ENCODE peak calls at places on chromosomes 12 and 14, in seven cellular contexts. F is uterus, I is PC-9, Z is IMR-90, E is GM23338, B is prostate gland, Y is body of pancreas. C is an unnamed sample.

GRCh38 chr14:90924618-90925345 is 108.6 kb upstream of the TTC7B start:
- DNase-seq in F (no peak), I (peak), Z (peak), E (no peak), B (no peak), Y (no peak), C (no peak)

GRCh38 chr12:62817556-62818271 is 117.2 kb downstream of the PPM1H start:
- DNase-seq in F (no peak), I (no peak), Z (peak), E (no peak), B (no peak), Y (no peak), C (peak)

GRCh38 chr14:32400480-32400879 is 71.4 kb downstream of the AKAP6 start:
- DNase-seq in F (no peak), I (no peak), Z (peak), E (no peak), B (no peak), Y (no peak), C (no peak)

GRCh38 chr12:78887008-78887407 is 22.4 kb downstream of the SYT1 start:
- DNase-seq in F (no peak), I (no peak), Z (peak), E (no peak), B (no peak), Y (no peak), C (peak)

GRCh38 chr14:67515386-67516079 is 17.6 kb upstream of the PLEKHH1 start:
- DNase-seq in F (no peak), I (no peak), Z (no peak), E (peak), B (no peak), Y (peak), C (no peak)

GRCh38 chr12:96719671-96720362 is 187.2 kb upstream of the NEDD1 start:
- DNase-seq in F (no peak), I (no peak), Z (peak), E (peak), B (peak), Y (no peak), C (no peak)

GRCh38 chr12:123065666-123066457 is 85.0 kb downstream of the PITPNM2 start:
- DNase-seq in F (no peak), I (no peak), Z (no peak), E (no peak), B (no peak), Y (no peak), C (no peak)

GRCh38 chr12:75289678-75290200 is 40.4 kb downstream of the CAPS2 start:
- DNase-seq in F (no peak), I (no peak), Z (peak), E (no peak), B (no peak), Y (no peak), C (no peak)

GRCh38 chr12:103986823-103987222 is 21.2 kb downstream of the TDG start:
- DNase-seq in F (no peak), I (no peak), Z (peak), E (no peak), B (no peak), Y (no peak), C (no peak)

GRCh38 chr14:105439179-105439578 is 19.6 kb downstream of the MTA1 start:
- DNase-seq in F (no peak), I (no peak), Z (no peak), E (no peak), B (no peak), Y (no peak), C (no peak)

GRCh38 chr12:83841620-83842019 is 1071.0 kb downstream of the SLC6A15 start:
- DNase-seq in F (no peak), I (no peak), Z (no peak), E (no peak), B (no peak), Y (no peak), C (no peak)

DNA sequence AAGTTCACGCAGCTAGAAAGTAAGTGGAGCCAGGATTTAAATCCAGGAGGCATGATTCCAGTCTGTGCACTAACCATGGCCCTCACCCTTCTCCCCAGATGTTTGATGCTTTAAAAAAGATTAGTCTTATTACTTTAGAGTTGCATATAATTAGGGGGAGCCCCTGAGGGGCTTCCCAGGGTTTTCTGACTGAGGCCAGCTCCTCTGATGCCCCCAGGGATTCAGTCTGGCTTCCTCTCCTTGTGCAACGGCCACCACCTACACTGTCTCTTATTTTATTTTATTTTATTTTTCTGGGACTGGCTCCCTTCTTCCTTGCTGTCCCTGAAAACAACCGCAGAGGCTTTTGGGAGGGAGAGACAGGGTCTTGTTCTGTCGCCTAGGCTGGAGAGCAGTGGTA is 22.6 kb downstream of the CLSTN3 start:
- DNase-seq in F (no peak), I (no peak), Z (no peak), E (no peak), B (no peak), Y (no peak), C (no peak)
- H3K27ac ChIP-seq in F (no peak), I (no peak), Z (no peak), E (no peak), B (no peak), Y (no peak), C (no peak)

GRCh38 chr14:79161576-79161975 is 991.4 kb downstream of the NRXN3 start:
- DNase-seq in F (no peak), I (no peak), Z (peak), E (peak), B (no peak), Y (no peak), C (peak)
- H3K4me3 ChIP-seq in F (no peak), I (no peak), Z (no peak), E (no peak), B (no peak), Y (no peak), C (no peak)

GRCh38 chr14:99603471-99603933 is 505 bp downstream of the CCDC85C start:
- DNase-seq in F (no peak), I (no peak), Z (peak), E (peak), B (no peak), Y (peak), C (peak)

GRCh38 chr14:99604766-99605298 is 825 bp upstream of the CCDC85C start:
- DNase-seq in F (no peak), I (no peak), Z (peak), E (peak), B (no peak), Y (peak), C (peak)

GRCh38 chr14:99606359-99606758 is 2.4 kb upstream of the CCDC85C start:
- DNase-seq in F (no peak), I (no peak), Z (no peak), E (no peak), B (no peak), Y (no peak), C (no peak)

GRCh38 chr14:99603965-99604765 is at the start of gene CCDC85C:
- DNase-seq in F (peak), I (peak), Z (peak), E (peak), B (peak), Y (peak), C (peak)

GRCh38 chr14:99605299-99605961 is 1.4 kb upstream of the CCDC85C start:
- DNase-seq in F (peak), I (peak), Z (peak), E (peak), B (peak), Y (peak), C (peak)
- H3K27ac ChIP-seq in F (peak), I (no peak), Z (peak), E (no peak), B (peak), Y (peak), C (peak)

DNA sequence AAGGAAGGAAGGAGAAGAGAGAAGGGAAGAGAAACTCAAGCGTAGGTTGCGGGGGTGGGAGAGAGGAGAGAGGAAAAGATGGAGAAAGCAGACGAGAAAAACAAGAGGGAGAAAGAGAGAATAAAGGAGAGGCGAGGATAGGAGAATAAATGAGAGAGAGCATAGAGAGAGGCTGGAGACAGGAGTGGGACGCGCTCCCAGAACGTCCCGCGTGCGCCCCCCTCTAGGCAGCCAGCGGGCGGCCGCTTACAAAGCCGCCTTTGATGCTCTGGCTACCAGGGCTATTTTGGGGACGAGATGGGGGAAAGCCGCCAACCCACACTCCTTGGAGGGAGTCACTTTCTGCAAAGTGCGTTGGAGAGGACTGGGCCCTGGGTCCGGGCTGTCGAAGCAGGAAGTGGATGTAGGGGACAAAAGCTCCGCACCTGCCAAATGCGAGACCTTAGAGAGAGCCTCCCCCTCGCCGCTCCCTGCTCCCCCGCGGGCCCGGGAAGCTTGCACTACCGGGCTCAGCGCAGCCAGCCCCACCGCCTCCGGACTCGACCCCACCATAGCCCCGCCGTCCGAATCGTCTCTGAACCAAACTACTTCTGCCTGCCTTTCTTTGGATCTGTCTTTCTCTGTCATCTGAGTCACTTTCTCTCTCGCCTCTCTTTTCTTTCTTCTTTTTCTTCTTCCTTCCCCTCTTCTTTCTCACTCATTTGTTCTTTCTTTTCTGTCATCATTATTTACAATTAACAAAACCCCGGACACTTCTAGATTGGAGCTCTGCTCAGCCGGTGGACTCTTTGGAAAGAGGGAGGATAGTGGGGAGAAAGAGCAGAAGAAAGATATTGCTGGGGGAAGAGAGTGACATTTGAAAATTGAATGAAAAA is 8.0 kb downstream of the ASCL1 start:
- DNase-seq in F (no peak), I (no peak), Z (no peak), E (peak), B (no peak), Y (no peak), C (no peak)
- H3K4me3 ChIP-seq in F (no peak), I (no peak), Z (no peak), E (peak), B (no peak), Y (no peak), C (no peak)

DNA sequence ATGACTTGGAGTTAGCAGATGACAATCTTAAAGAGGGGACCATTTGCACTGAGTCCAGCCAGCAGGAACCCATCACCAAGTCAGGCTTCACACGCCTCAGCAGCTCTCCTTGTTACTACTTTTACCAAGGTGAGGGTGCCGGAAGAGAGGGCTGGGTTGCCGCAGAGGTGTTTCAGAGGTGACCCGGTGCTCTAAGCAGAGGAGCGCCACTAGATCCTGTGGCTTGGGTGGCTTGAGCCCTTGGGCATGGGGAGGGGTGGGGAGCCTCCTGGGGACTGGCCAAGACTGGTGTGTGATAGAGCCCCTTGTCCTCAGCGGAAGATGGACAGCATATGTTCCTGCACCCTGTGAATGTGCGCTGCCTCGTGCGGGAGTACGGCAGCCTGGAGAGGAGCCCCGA is 17.7 kb downstream of the POP5 start:
- DNase-seq in F (no peak), I (no peak), Z (no peak), E (no peak), B (no peak), Y (no peak), C (no peak)
- H3K27ac ChIP-seq in F (no peak), I (no peak), Z (no peak), E (no peak), B (no peak), Y (no peak), C (no peak)

GRCh38 chr14:76337619-76338545 is 38.1 kb upstream of the ESRRB start:
- DNase-seq in F (no peak), I (no peak), Z (no peak), E (no peak), B (no peak), Y (no peak), C (peak)
- H3K4me3 ChIP-seq in F (no peak), I (peak), Z (no peak), E (no peak), B (no peak), Y (no peak), C (peak)

GRCh38 chr12:124386661-124387509 is 92.0 kb downstream of the RFLNA start:
- DNase-seq in F (peak), I (no peak), Z (no peak), E (no peak), B (no peak), Y (peak), C (no peak)

GRCh38 chr12:124385219-124385969 is 90.5 kb downstream of the RFLNA start:
- DNase-seq in F (peak), I (peak), Z (peak), E (no peak), B (no peak), Y (no peak), C (no peak)

GRCh38 chr12:124386059-124386458 is 91.2 kb downstream of the RFLNA start:
- DNase-seq in F (peak), I (peak), Z (no peak), E (no peak), B (no peak), Y (no peak), C (peak)

GRCh38 chr12:124383028-124383427 is 88.1 kb downstream of the RFLNA start:
- DNase-seq in F (no peak), I (no peak), Z (no peak), E (no peak), B (no peak), Y (no peak), C (no peak)

GRCh38 chr12:124384299-124384894 is 89.5 kb downstream of the RFLNA start:
- DNase-seq in F (no peak), I (no peak), Z (no peak), E (no peak), B (no peak), Y (no peak), C (no peak)
- H3K27ac ChIP-seq in F (peak), I (peak), Z (peak), E (no peak), B (no peak), Y (no peak), C (no peak)

C was measured in SJCRH30.